ENCODE peak calls at places on chromosomes 6 and 20, in four cellular contexts. P is H54; W is mesothelial cell of epicardium; G is stimulated activated CD4-positive, alpha-beta T cell treated with anti-CD3 and anti-CD28 coated beads, Interleukin-1b, Interleukin-23, amount 100 ng/mL, for 4 hours. L is an unnamed sample.
A peak's percentile ranks its signal among the peaks of the same experiment; 100 is the strongest.

GRCh38 chr6:14770572-14770971 is 475.3 kb upstream of the JARID2 start:
- DNase-seq in P (no peak), W (no peak), G (no peak), L (no peak)

GRCh38 chr6:118896339-118897136 is 2.6 kb downstream of the ASF1A start:
- DNase-seq in P (peak; percentile 6), W (no peak), G (no peak), L (no peak)

GRCh38 chr6:166656269-166657206 is 29.5 kb upstream of the RPS6KA2 start:
- DNase-seq in P (no peak), W (no peak), G (no peak), L (no peak)

GRCh38 chr20:45629496-45630100 is at the start of gene WFDC10A:
- DNase-seq in P (peak; percentile 55), W (no peak), G (no peak), L (no peak)

GRCh38 chr20:48294196-48294595 is 508.9 kb upstream of the SULF2 start:
- DNase-seq in P (no peak), W (no peak), G (no peak), L (no peak)

GRCh38 chr6:146191600-146191999 is 162.7 kb downstream of the GRM1 start:
- DNase-seq in P (no peak), W (no peak), G (no peak), L (no peak)

GRCh38 chr6:20991910-20992309 is 457.7 kb downstream of the CDKAL1 start:
- DNase-seq in P (no peak), W (no peak), G (no peak), L (no peak)

GRCh38 chr20:45337367-45338120 is 10.7 kb downstream of the SDC4 start:
- DNase-seq in P (peak; percentile 83), W (no peak), G (no peak), L (no peak)

GRCh38 chr6:37631295-37631694 is 66.4 kb downstream of the MDGA1 start:
- DNase-seq in P (no peak), W (no peak), G (no peak), L (no peak)

GRCh38 chr6:45714795-45715507 is 300.7 kb downstream of the CLIC5 start:
- DNase-seq in P (peak; percentile 73), W (no peak), G (no peak), L (peak; percentile 30)

GRCh38 chr6:132715204-132715603 is 1.3 kb upstream of the VNN1 start:
- DNase-seq in P (peak; percentile 9), W (no peak), G (no peak), L (peak; percentile 27)

GRCh38 chr6:67129780-67130179 is 1422.8 kb upstream of the EYS start:
- DNase-seq in P (no peak), W (no peak), G (no peak), L (no peak)

GRCh38 chr6:157325069-157325805 is 1.9 kb upstream of the TMEM242 start:
- DNase-seq in P (no peak), W (no peak), G (no peak), L (no peak)

GRCh38 chr20:58515240-58516212 is at the start of gene APCDD1L:
- DNase-seq in P (peak; percentile 92), W (no peak), G (no peak), L (no peak)

GRCh38 chr20:4472906-4473305 is 248.8 kb upstream of the PRND start:
- DNase-seq in P (no peak), W (no peak), G (no peak), L (no peak)

GRCh38 chr6:112153926-112154621 is 66.7 kb downstream of the FAM229B start:
- DNase-seq in P (peak; percentile 12), W (no peak), G (no peak), L (no peak)

GRCh38 chr6:39980839-39981580 is 46.7 kb upstream of the MOCS1 start:
- DNase-seq in P (peak; percentile 26), W (no peak), G (no peak), L (no peak)

GRCh38 chr6:154731296-154732218 is 1.7 kb upstream of the SCAF8 start:
- DNase-seq in P (no peak), W (no peak), G (no peak), L (no peak)

GRCh38 chr6:112232845-112233256 is 21.5 kb downstream of the LAMA4 start:
- DNase-seq in P (no peak), W (no peak), G (no peak), L (no peak)

GRCh38 chr20:1301031-1301529 is 27.9 kb downstream of the SDCBP2 start:
- DNase-seq in P (peak; percentile 70), W (no peak), G (peak; percentile 12), L (no peak)